ENCODE peak calls at places on chromosome 17, in four cellular contexts. D is cardiac septum; X is activated CD4-positive, CD25-positive, alpha-beta regulatory T cell; P is T-helper 1 cell. H is an unnamed sample.

GRCh38 chr17:11618861-11619566 is 20.7 kb downstream of the DNAH9 start:
- DNase-seq in X (no peak), P (no peak), D (no peak), H (no peak)

GRCh38 chr17:2433696-2434095 is 32.8 kb upstream of the MNT start:
- DNase-seq in X (no peak), P (no peak), D (no peak), H (no peak)

GRCh38 chr17:36671144-36671543 is 69.8 kb downstream of the MRM1 start:
- DNase-seq in P (no peak), X (no peak), D (no peak), H (no peak)

GRCh38 chr17:77508047-77508715 is 367.4 kb downstream of the SEC14L1 start:
- DNase-seq in D (peak; percentile 56), P (no peak), X (no peak), H (no peak)

GRCh38 chr17:31094600-31095238 is at the start of gene NF1:
- DNase-seq in P (peak; percentile 84), X (peak; percentile 80), D (peak; percentile 98), H (peak; percentile 99)

GRCh38 chr17:67171560-67171959 is 73.4 kb downstream of the HELZ start:
- DNase-seq in D (no peak), P (no peak), X (no peak), H (peak; percentile 62)

GRCh38 chr17:40541873-40542561 is 23.3 kb downstream of the CCR7 start:
- DNase-seq in P (no peak), D (peak; percentile 87), X (no peak), H (no peak)

GRCh38 chr17:33023790-33024189 is 32.1 kb downstream of the SPACA3 start:
- DNase-seq in P (no peak), D (no peak), X (no peak), H (no peak)

GRCh38 chr17:35944151-35944550 is 638 bp upstream of the LYZL6 start:
- DNase-seq in X (no peak), P (no peak), D (no peak), H (no peak)

GRCh38 chr17:47204722-47205418 is 4.3 kb upstream of the MYL4 start:
- DNase-seq in X (no peak), P (peak; percentile 28), D (no peak), H (peak; percentile 55)

GRCh38 chr17:29586676-29587469 is 2.6 kb downstream of the GIT1 start:
- DNase-seq in D (no peak), P (no peak), X (no peak), H (no peak)

GRCh38 chr17:13128676-13129075 is 110.8 kb upstream of the ELAC2 start:
- DNase-seq in X (no peak), D (no peak), P (no peak), H (no peak)

GRCh38 chr17:35630530-35631148 is 43.5 kb downstream of the AP2B1 start:
- DNase-seq in D (no peak), X (no peak), P (no peak), H (no peak)

GRCh38 chr17:67111808-67112207 is 67.5 kb downstream of the CACNG1 start:
- DNase-seq in P (no peak), D (no peak), X (no peak), H (no peak)

GRCh38 chr17:37278247-37278894 is 97.4 kb upstream of the C17orf78 start:
- DNase-seq in X (no peak), P (no peak), D (no peak), H (no peak)

H was measured in GM20000.